ENCODE peak calls at places on chromosomes 12 and 14, in four cellular contexts. L is activated CD4-positive, CD25-positive, alpha-beta regulatory T cell; D is GM10248; B is uterus. S is an unnamed sample.
A peak's percentile ranks its signal among the peaks of the same experiment; 100 is the strongest.

GRCh38 chr14:68522510-68523325 is 270.1 kb downstream of the ZFP36L1 start:
- DNase-seq in L (no peak), B (peak; percentile 58), D (no peak), S (no peak)

GRCh38 chr14:106269451-106270204 is 743.2 kb downstream of the TMEM121 start:
- DNase-seq in D (no peak), L (no peak), B (no peak), S (no peak)

GRCh38 chr12:7512528-7512927 is 9.0 kb upstream of the CD163 start:
- DNase-seq in B (no peak), L (no peak), D (no peak), S (no peak)

GRCh38 chr12:65122661-65123060 is 1.6 kb upstream of the WIF1 start:
- DNase-seq in D (no peak), B (no peak), L (no peak), S (no peak)

GRCh38 chr12:131628766-131629448 is 82.0 kb upstream of the SFSWAP start:
- DNase-seq in D (no peak), B (no peak), L (no peak), S (no peak)

GRCh38 chr14:99188721-99189120 is 83.3 kb downstream of the BCL11B start:
- DNase-seq in L (no peak), B (no peak), D (no peak), S (no peak)

GRCh38 chr12:42326466-42327226 is 679 bp downstream of the PPHLN1 start:
- DNase-seq in D (peak; percentile 23), L (no peak), B (no peak), S (peak; percentile 31)

GRCh38 chr14:76985540-76986260 is 42.8 kb downstream of the IRF2BPL start:
- DNase-seq in D (no peak), B (no peak), L (no peak), S (no peak)

GRCh38 chr14:60681271-60681670 is 32.0 kb upstream of the SIX1 start:
- DNase-seq in D (no peak), B (no peak), L (no peak), S (no peak)

GRCh38 chr12:131084341-131085011 is 130.8 kb downstream of the ADGRD1 start:
- DNase-seq in D (no peak), L (no peak), B (peak; percentile 13), S (no peak)

GRCh38 chr12:121214171-121214777 is 4.3 kb downstream of the P2RX4 start:
- DNase-seq in L (no peak), B (no peak), D (no peak), S (no peak)

GRCh38 chr12:82682326-82682725 is 4.4 kb upstream of the TMTC2 start:
- DNase-seq in D (no peak), L (no peak), B (no peak), S (no peak)

GRCh38 chr14:23068792-23069412 is 11.6 kb upstream of the CDH24 start:
- DNase-seq in D (peak; percentile 91), L (no peak), B (peak; percentile 83), S (peak; percentile 87)

GRCh38 chr12:4281173-4281654 is 7.7 kb downstream of the CCND2 start:
- DNase-seq in B (no peak), D (no peak), L (no peak), S (no peak)

GRCh38 chr12:124667671-124668337 is 100.4 kb upstream of the NCOR2 start:
- DNase-seq in L (no peak), B (no peak), D (no peak), S (no peak)

GRCh38 chr14:67944605-67945004 is 125.0 kb downstream of the RAD51B start:
- DNase-seq in B (no peak), L (no peak), D (no peak), S (no peak)